ENCODE peak calls at places on chromosomes 7 and 10, in seven cellular contexts. One of them, this sample, is unnamed.

GRCh38 chr7:149317986-149318672 is 56.1 kb downstream of the ZNF783 start:
- DNase-seq in H1: peak
- DNase-seq in GM12878: no peak
- DNase-seq in HepG2: no peak
- DNase-seq in SK-N-SH: no peak
- DNase-seq in K562: peak
- DNase-seq in HCT116: no peak
- DNase-seq in this sample: no peak

GRCh38 chr10:47332946-47333345 is 10.7 kb downstream of the GDF2 start:
- DNase-seq in K562: no peak
- DNase-seq in HCT116: no peak
- DNase-seq in SK-N-SH: no peak
- DNase-seq in GM12878: no peak
- DNase-seq in H1: no peak
- DNase-seq in HepG2: no peak
- DNase-seq in this sample: no peak

GRCh38 chr7:110148054-110148453 is 942.9 kb upstream of the LRRN3 start:
- DNase-seq in H1: no peak
- DNase-seq in GM12878: no peak
- DNase-seq in HepG2: no peak
- DNase-seq in HCT116: no peak
- DNase-seq in SK-N-SH: no peak
- DNase-seq in K562: no peak
- DNase-seq in this sample: no peak

GRCh38 chr7:30850426-30850825 is 61.2 kb upstream of the AQP1 start:
- DNase-seq in HCT116: no peak
- DNase-seq in GM12878: no peak
- DNase-seq in HepG2: no peak
- DNase-seq in K562: no peak
- DNase-seq in SK-N-SH: no peak
- DNase-seq in H1: no peak
- DNase-seq in this sample: no peak

GRCh38 chr7:134515569-134516468 is 11.5 kb upstream of the AKR1B10 start:
- DNase-seq in HCT116: peak
- DNase-seq in GM12878: no peak
- DNase-seq in SK-N-SH: no peak
- DNase-seq in K562: no peak
- DNase-seq in HepG2: no peak
- DNase-seq in H1: peak
- DNase-seq in this sample: no peak

GRCh38 chr7:102874166-102874829 is 38.5 kb upstream of the LRRC17 start:
- DNase-seq in K562: no peak
- DNase-seq in GM12878: peak
- DNase-seq in HCT116: peak
- DNase-seq in H1: no peak
- DNase-seq in SK-N-SH: no peak
- DNase-seq in HepG2: peak
- DNase-seq in this sample: no peak

GRCh38 chr10:66234872-66235271 is 691.0 kb upstream of the LRRTM3 start:
- DNase-seq in HCT116: no peak
- DNase-seq in HepG2: no peak
- DNase-seq in SK-N-SH: no peak
- DNase-seq in K562: no peak
- DNase-seq in GM12878: no peak
- DNase-seq in H1: no peak
- DNase-seq in this sample: no peak

GRCh38 chr10:98242823-98243222 is 25.2 kb downstream of the LOXL4 start:
- DNase-seq in HCT116: no peak
- DNase-seq in GM12878: no peak
- DNase-seq in H1: no peak
- DNase-seq in K562: no peak
- DNase-seq in SK-N-SH: peak
- DNase-seq in HepG2: no peak
- DNase-seq in this sample: peak

GRCh38 chr7:26182283-26182682 is 18.3 kb downstream of the HNRNPA2B1 start:
- DNase-seq in K562: no peak
- DNase-seq in HCT116: no peak
- DNase-seq in GM12878: no peak
- DNase-seq in HepG2: no peak
- DNase-seq in SK-N-SH: no peak
- DNase-seq in H1: no peak
- DNase-seq in this sample: peak

GRCh38 chr10:123537188-123537961 is 128.8 kb upstream of the GPR26 start:
- DNase-seq in K562: no peak
- DNase-seq in GM12878: no peak
- DNase-seq in SK-N-SH: no peak
- DNase-seq in HepG2: no peak
- DNase-seq in HCT116: no peak
- DNase-seq in H1: peak
- DNase-seq in this sample: no peak

GRCh38 chr7:33757050-33757449 is 148.3 kb upstream of the BMPER start:
- DNase-seq in SK-N-SH: no peak
- DNase-seq in HCT116: no peak
- DNase-seq in HepG2: no peak
- DNase-seq in GM12878: no peak
- DNase-seq in H1: no peak
- DNase-seq in K562: no peak
- DNase-seq in this sample: no peak

GRCh38 chr10:131014271-131014670 is 297.2 kb downstream of the TCERG1L start:
- DNase-seq in GM12878: no peak
- DNase-seq in K562: no peak
- DNase-seq in HepG2: no peak
- DNase-seq in SK-N-SH: no peak
- DNase-seq in H1: no peak
- DNase-seq in HCT116: no peak
- DNase-seq in this sample: peak

GRCh38 chr7:3294432-3295100 is 6.5 kb upstream of the SDK1 start:
- DNase-seq in HCT116: no peak
- DNase-seq in HepG2: no peak
- DNase-seq in SK-N-SH: no peak
- DNase-seq in H1: peak
- DNase-seq in GM12878: no peak
- DNase-seq in K562: no peak
- DNase-seq in this sample: no peak

GRCh38 chr7:94394399-94395140 is at the start of gene COL1A2:
- DNase-seq in HCT116: no peak
- DNase-seq in H1: peak
- DNase-seq in K562: peak
- DNase-seq in GM12878: no peak
- DNase-seq in SK-N-SH: peak
- DNase-seq in HepG2: no peak
- DNase-seq in this sample: no peak

GRCh38 chr7:99375070-99375807 is 709 bp downstream of the ARPC1B start:
- DNase-seq in HepG2: peak
- DNase-seq in HCT116: no peak
- DNase-seq in H1: peak
- DNase-seq in SK-N-SH: peak
- DNase-seq in K562: peak
- DNase-seq in GM12878: no peak
- DNase-seq in this sample: peak

GRCh38 chr10:9294132-9294663 is 1239.7 kb downstream of the GATA3 start:
- DNase-seq in SK-N-SH: no peak
- DNase-seq in H1: no peak
- DNase-seq in K562: no peak
- DNase-seq in GM12878: no peak
- DNase-seq in HepG2: no peak
- DNase-seq in HCT116: no peak
- DNase-seq in this sample: no peak

GRCh38 chr7:71229201-71229600 is 97.3 kb downstream of the GALNT17 start:
- DNase-seq in HepG2: no peak
- DNase-seq in SK-N-SH: no peak
- DNase-seq in HCT116: no peak
- DNase-seq in K562: peak
- DNase-seq in H1: no peak
- DNase-seq in GM12878: no peak
- DNase-seq in this sample: no peak

GRCh38 chr10:42988069-42988468 is 88.8 kb upstream of the RET start:
- DNase-seq in SK-N-SH: peak
- DNase-seq in HepG2: no peak
- DNase-seq in H1: no peak
- DNase-seq in K562: no peak
- DNase-seq in GM12878: no peak
- DNase-seq in HCT116: no peak
- DNase-seq in this sample: no peak

GRCh38 chr10:132001238-132001977 is 19.7 kb upstream of the BNIP3 start:
- DNase-seq in K562: peak
- DNase-seq in HCT116: no peak
- DNase-seq in H1: peak
- DNase-seq in GM12878: no peak
- DNase-seq in HepG2: peak
- DNase-seq in SK-N-SH: no peak
- DNase-seq in this sample: peak

GRCh38 chr10:86758231-86759072 is 2.0 kb downstream of the BMPR1A start:
- DNase-seq in GM12878: no peak
- DNase-seq in HepG2: peak
- DNase-seq in HCT116: no peak
- DNase-seq in SK-N-SH: no peak
- DNase-seq in H1: no peak
- DNase-seq in K562: peak
- DNase-seq in this sample: peak

GRCh38 chr10:11176746-11177145 is 159.1 kb downstream of the CELF2 start:
- DNase-seq in H1: no peak
- DNase-seq in K562: no peak
- DNase-seq in SK-N-SH: no peak
- DNase-seq in HepG2: no peak
- DNase-seq in GM12878: no peak
- DNase-seq in HCT116: no peak
- DNase-seq in this sample: no peak

GRCh38 chr7:112770051-112770450 is 20.1 kb downstream of the TMEM168 start:
- DNase-seq in GM12878: no peak
- DNase-seq in SK-N-SH: no peak
- DNase-seq in K562: no peak
- DNase-seq in HepG2: no peak
- DNase-seq in HCT116: no peak
- DNase-seq in H1: no peak
- DNase-seq in this sample: peak

DNA sequence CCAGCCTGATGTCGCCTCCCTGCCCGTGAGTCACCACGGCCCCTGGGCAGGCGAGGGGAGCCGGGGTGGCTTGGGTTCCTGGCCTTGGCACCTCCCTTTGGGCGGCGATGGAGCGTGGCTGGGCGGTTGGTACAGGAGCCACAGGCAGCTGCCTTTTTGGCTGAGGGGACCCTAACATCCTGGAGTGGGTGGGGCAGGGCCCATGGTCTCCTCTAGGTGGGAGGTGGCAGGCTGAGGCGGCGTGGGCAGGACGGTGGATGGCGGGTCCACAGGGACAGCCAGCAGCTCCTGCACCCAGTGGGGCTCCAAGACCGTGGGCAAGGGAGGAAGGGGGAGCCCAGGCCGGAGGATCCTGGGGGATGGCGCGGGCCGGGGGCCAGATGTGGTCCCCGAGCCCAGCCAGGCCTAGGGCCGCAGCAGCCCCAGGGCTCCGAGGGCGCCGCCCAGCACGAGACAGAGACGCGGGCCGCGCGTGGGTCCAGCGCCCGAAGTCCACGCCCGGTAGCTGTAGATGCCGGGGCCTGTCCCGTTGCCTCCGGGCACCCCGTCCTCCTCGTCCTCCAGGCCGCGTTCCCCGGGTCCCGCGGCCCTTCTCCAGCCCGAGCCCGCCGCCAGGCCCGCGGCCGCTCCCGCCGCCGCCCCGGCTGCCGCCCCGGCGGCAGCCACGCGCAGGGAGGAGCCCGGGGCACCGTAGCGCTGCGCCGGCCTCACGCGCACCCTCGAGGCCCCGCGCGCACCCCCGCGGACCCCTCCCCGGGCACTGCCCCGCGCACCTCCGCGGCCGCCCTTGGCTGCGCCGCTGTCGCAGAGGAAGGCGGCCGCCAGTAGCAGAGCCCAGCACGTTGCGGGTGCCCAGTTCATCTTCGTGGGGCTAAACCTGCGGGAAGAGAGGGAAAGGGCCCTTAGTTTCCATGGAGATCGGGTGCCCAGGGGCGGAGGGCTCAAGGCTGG is 1.3 kb downstream of the SPRN start:
- DNase-seq in HepG2: no peak
- DNase-seq in GM12878: no peak
- DNase-seq in SK-N-SH: peak
- DNase-seq in H1: peak
- DNase-seq in K562: no peak
- DNase-seq in HCT116: no peak
- DNase-seq in this sample: no peak
- TF ChIP-seq JUND in HepG2: no peak
- TF ChIP-seq JUND in GM12878: no peak
- TF ChIP-seq JUND in SK-N-SH: no peak
- TF ChIP-seq JUND in H1: no peak
- TF ChIP-seq JUND in K562: no peak
- TF ChIP-seq JUND in HCT116: no peak
- TF ChIP-seq JUND in this sample: no peak

GRCh38 chr7:32588657-32589056 is 93.4 kb downstream of the AVL9 start:
- DNase-seq in GM12878: no peak
- DNase-seq in H1: no peak
- DNase-seq in SK-N-SH: no peak
- DNase-seq in K562: peak
- DNase-seq in HepG2: peak
- DNase-seq in HCT116: no peak
- DNase-seq in this sample: no peak
- TF ChIP-seq JUND in GM12878: no peak
- TF ChIP-seq JUND in H1: no peak
- TF ChIP-seq JUND in SK-N-SH: peak
- TF ChIP-seq JUND in K562: no peak
- TF ChIP-seq JUND in HepG2: no peak
- TF ChIP-seq JUND in HCT116: no peak
- TF ChIP-seq JUND in this sample: no peak

GRCh38 chr10:52979295-52980025 is 206.9 kb upstream of the MBL2 start:
- DNase-seq in HepG2: no peak
- DNase-seq in HCT116: no peak
- DNase-seq in H1: no peak
- DNase-seq in GM12878: no peak
- DNase-seq in SK-N-SH: no peak
- DNase-seq in K562: no peak
- DNase-seq in this sample: no peak
- TF ChIP-seq JUND in HepG2: no peak
- TF ChIP-seq JUND in HCT116: no peak
- TF ChIP-seq JUND in H1: no peak
- TF ChIP-seq JUND in GM12878: no peak
- TF ChIP-seq JUND in SK-N-SH: no peak
- TF ChIP-seq JUND in K562: no peak
- TF ChIP-seq JUND in this sample: no peak

DNA sequence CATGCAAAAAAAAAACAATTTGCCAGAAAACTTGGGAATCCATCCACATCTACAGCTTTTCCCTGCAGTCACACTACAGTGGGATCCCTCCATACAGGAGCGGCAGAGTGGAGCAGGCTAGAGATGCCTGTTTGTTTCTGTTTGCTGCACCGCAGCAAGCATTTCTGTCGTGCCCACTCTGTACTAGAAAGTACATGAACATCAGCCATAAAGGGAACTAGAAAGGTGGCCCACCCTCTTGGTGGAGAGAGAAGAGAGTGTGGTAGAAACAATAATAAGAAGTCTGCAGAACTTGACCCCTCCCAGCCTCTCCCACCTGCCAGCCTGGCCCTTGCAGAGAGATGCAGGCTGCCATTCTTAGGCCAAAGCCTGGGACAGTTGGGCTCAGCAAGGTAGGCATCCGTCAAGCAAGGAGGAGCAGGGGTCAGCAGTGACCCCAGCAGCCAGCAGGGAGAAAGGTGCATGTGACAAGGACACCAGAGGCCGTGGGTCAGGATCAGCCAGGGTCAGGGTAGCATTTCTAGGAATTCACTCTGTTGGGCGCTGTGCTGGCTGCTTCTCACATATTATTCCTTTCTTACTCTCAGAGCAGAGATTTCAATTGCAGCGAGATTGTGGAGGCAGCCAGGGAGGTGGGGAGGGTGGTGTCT is 171.8 kb downstream of the EGFR start:
- DNase-seq in HCT116: no peak
- DNase-seq in H1: peak
- DNase-seq in GM12878: no peak
- DNase-seq in K562: no peak
- DNase-seq in SK-N-SH: no peak
- DNase-seq in HepG2: no peak
- DNase-seq in this sample: no peak
- TF ChIP-seq JUND in HCT116: no peak
- TF ChIP-seq JUND in H1: no peak
- TF ChIP-seq JUND in GM12878: no peak
- TF ChIP-seq JUND in K562: no peak
- TF ChIP-seq JUND in SK-N-SH: no peak
- TF ChIP-seq JUND in HepG2: no peak
- TF ChIP-seq JUND in this sample: no peak